ENCODE peak calls at places on chromosome 1, in nine cellular contexts. O, L, I, W, S, Y, T, V and C are unnamed samples.

GRCh38 chr1:8370046-8370881 is 52.4 kb downstream of the SLC45A1 start:
- DNase-seq in L (no peak), S (no peak), I (peak; percentile 33), V (peak; percentile 78), T (no peak), Y (no peak), O (no peak), W (no peak), C (peak; percentile 82)

GRCh38 chr1:34785875-34786470 is 5.0 kb downstream of the GJB3 start:
- DNase-seq in T (no peak), I (no peak), Y (no peak), L (no peak), V (no peak), S (no peak), W (no peak), O (no peak), C (peak; percentile 54)

GRCh38 chr1:37922767-37923550 is 23.9 kb downstream of the INPP5B start:
- DNase-seq in T (no peak), I (no peak), Y (no peak), O (peak; percentile 95), S (no peak), L (no peak), W (no peak), V (no peak), C (no peak)

GRCh38 chr1:41887365-41887764 is 31.4 kb downstream of the HIVEP3 start:
- DNase-seq in Y (no peak), O (no peak), L (no peak), W (no peak), T (no peak), I (no peak), V (no peak), S (no peak), C (no peak)

GRCh38 chr1:27192039-27192529 is 37.2 kb upstream of the SLC9A1 start:
- DNase-seq in O (peak; percentile 20), S (peak; percentile 90), T (no peak), I (no peak), V (no peak), L (peak; percentile 24), Y (peak; percentile 44), W (no peak), C (peak; percentile 72)

GRCh38 chr1:215146252-215146975 is 63.9 kb downstream of the KCNK2 start:
- DNase-seq in I (peak; percentile 64), V (peak; percentile 20), W (peak; percentile 35), T (peak; percentile 4), S (peak; percentile 82), Y (peak; percentile 19), O (peak; percentile 3), L (peak; percentile 70), C (no peak)

GRCh38 chr1:162631546-162632233 is 574 bp upstream of the DDR2 start:
- DNase-seq in O (peak; percentile 71), L (peak; percentile 84), T (peak; percentile 42), I (peak; percentile 77), S (no peak), W (no peak), Y (no peak), V (no peak), C (no peak)

GRCh38 chr1:233656032-233656620 is 42.2 kb downstream of the KCNK1 start:
- DNase-seq in T (no peak), O (peak; percentile 53), L (no peak), Y (peak; percentile 17), W (no peak), I (no peak), V (no peak), S (peak; percentile 52), C (no peak)

GRCh38 chr1:80375662-80376061 is 1369.1 kb upstream of the ADGRL4 start:
- DNase-seq in L (peak; percentile 75), W (no peak), S (peak; percentile 59), I (peak; percentile 89), Y (peak; percentile 7), O (no peak), V (peak; percentile 88), T (no peak), C (peak; percentile 49)

GRCh38 chr1:210250998-210251679 is 18.5 kb downstream of the SERTAD4 start:
- DNase-seq in S (peak; percentile 84), Y (peak; percentile 95), O (no peak), I (no peak), V (peak; percentile 39), W (peak; percentile 86), L (no peak), T (peak; percentile 93), C (peak; percentile 93)

GRCh38 chr1:116986531-116987255 is 14.9 kb upstream of the CD101 start:
- DNase-seq in W (peak; percentile 7), Y (no peak), L (no peak), S (no peak), T (no peak), V (no peak), I (no peak), O (peak; percentile 71), C (no peak)

GRCh38 chr1:164473544-164473943 is 85.4 kb upstream of the PBX1 start:
- DNase-seq in S (no peak), O (no peak), T (no peak), I (no peak), Y (peak; percentile 3), V (no peak), W (no peak), L (no peak), C (no peak)

DNA sequence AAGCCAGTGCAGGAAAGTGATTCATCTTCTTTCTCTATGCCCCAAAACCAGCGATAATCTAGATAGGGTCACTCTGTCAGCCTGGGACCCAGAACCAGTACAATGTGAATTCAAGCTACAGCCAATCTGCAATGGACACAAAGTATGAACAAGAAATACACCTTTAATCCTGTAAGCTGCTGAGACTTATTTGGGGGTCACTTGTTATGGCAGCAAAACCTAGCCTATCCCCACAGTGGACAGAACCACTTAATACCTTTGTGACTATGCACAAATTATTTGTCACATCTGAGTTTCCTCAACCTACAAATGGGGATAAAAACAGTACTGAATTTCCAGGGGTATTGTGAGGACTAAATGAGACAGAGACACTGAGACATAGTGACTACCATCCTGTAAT is 50.0 kb downstream of the TMCO4 start:
- DNase-seq in Y (no peak), T (no peak), S (no peak), I (no peak), V (no peak), W (no peak), O (no peak), L (no peak), C (peak; percentile 50)
- H3K36me3 ChIP-seq in Y (no peaks in the 10 kb centered on the region), T (no peaks in the 10 kb centered on the region), S (no peaks in the 10 kb centered on the region), I (peaks cover 25% of the 10 kb centered on the region), V (no peaks in the 10 kb centered on the region), W (no peaks in the 10 kb centered on the region), O (no peaks in the 10 kb centered on the region), L (peaks cover 3% of the 10 kb centered on the region), C (peaks cover 11% of the 10 kb centered on the region)

DNA sequence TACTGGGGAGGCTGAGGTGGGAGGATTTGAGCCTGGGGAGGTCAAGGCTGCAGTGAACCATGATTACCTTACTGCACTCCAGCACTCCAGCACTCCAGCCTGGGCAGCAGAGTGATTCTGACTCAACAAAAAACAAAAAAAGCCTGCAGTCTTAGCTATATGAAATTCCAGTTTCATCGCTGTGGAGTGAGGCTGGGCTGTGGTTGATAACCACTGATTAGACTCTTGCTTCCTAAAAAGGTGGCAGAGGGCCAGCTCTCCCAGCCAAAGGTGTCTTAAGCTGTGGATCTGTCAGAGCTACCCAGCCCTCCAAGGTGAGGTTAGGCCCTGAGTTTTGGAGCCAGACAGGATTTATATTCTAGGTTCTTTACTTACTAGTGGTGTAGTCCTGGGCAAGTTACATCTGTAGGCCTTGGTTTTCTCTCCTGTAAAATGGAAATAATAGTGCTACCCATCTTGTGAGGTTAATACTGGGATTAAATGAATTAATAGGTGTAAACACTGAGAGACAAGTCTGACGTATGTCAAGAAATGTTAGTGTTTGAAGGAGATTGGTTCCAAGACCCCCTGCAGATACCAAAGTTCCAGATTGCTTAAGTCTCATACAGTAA is 35.9 kb downstream of the TMCC2 start:
- DNase-seq in L (no peak), I (peak; percentile 51), S (no peak), W (no peak), V (peak; percentile 81), T (no peak), Y (peak; percentile 30), O (peak; percentile 83), C (peak; percentile 84)
- H4K20me1 ChIP-seq in L (no peaks in the 10 kb centered on the region), I (no peaks in the 10 kb centered on the region), S (no peaks in the 10 kb centered on the region), W (peaks cover 6% of the 10 kb centered on the region), V (peaks cover 3% of the 10 kb centered on the region), T (no peaks in the 10 kb centered on the region), Y (no peaks in the 10 kb centered on the region), O (no peaks in the 10 kb centered on the region), C (no peaks in the 10 kb centered on the region)

DNA sequence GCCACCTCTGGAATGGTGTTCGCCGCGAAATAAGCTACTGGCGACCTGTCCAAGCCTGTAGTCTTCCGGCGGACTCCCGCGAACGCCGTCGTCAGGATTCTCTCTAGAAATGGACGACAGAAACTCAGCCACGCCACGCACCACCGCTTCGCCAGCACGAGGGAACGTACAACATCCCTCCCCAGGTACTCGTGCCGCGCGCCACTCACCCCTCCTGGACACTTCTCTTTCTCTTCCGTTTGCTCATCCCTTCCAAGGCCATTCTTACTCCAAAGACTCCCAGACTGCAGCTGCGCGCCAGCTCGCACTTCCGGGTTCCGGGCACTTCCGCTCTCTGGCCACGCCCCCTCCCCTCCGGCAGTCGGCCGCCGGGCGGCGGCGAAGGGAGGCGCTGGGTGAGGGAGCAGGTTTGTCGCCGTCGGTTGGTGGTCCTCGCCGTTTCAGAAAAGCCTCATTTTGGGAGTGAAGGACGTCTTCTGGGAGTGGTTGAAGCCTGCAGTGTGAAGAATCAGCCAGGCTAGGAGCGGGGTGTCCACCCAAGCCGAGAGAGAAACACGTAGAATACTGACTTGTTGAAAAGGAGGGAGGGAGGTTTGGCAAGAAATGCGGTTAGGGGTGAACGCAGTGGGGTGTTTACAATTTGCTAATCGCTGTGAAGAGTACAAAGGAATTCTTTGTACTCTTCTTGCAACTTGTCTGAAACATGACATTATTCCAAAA is at the start of gene RBM34:
- DNase-seq in O (peak; percentile 97), L (peak; percentile 90), T (peak; percentile 93), S (peak; percentile 86), I (peak; percentile 88), V (peak; percentile 81), Y (peak; percentile 95), W (peak; percentile 96), C (peak; percentile 98)
- TF ChIP-seq CTCF in O (no peak), L (peak; percentile 28), T (peak; percentile 12), S (no peak), I (peak; percentile 28), V (no peak), Y (no peak), W (peak; percentile 24), C (no peak)

GRCh38 chr1:75791022-75791421 is 5.0 kb downstream of the RABGGTB start:
- DNase-seq in S (peak; percentile 63), W (no peak), Y (no peak), T (no peak), O (peak; percentile 11), V (peak; percentile 40), L (peak; percentile 45), I (peak; percentile 52), C (peak; percentile 66)
- H3K36me3 ChIP-seq in S (peaks cover 87% of the 10 kb centered on the region), W (peaks cover 36% of the 10 kb centered on the region), Y (peaks cover 80% of the 10 kb centered on the region), T (peaks cover 88% of the 10 kb centered on the region), O (peaks cover 94% of the 10 kb centered on the region), V (peaks cover 64% of the 10 kb centered on the region), L (peaks cover 8% of the 10 kb centered on the region), I (peaks cover 35% of the 10 kb centered on the region), C (peaks cover 82% of the 10 kb centered on the region)

DNA sequence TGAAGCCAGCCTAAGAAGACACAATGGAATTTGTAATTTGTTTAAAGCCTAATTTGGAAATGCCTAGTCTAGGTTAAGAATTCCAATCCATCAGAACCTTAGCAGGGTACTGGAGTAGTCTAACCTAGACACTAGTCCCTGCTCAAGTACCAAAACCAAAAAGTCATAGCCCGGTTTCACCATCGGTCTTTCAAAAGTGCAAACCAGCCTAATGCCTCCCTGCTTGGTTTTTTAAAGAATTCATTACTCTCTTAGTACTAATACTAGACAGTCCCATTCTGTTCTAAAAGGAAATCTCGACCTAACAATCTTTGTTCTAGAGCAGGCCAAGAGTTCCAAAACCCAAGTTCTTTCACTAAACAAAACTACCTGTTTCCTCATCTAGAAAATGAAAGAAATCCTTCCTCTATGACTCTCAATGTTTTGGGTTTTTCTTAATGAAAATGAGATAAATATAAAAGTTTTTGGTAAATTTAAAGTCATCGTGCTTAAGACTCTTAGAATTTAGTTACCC is 2.6 kb downstream of the PUM1 start:
- DNase-seq in W (no peak), V (no peak), O (no peak), T (no peak), Y (no peak), I (no peak), L (no peak), S (no peak), C (no peak)
- H4K20me1 ChIP-seq in W (peaks cover 65% of the 10 kb centered on the region), V (peaks cover 66% of the 10 kb centered on the region), O (peaks cover 57% of the 10 kb centered on the region), T (peaks cover 62% of the 10 kb centered on the region), Y (peaks cover 63% of the 10 kb centered on the region), I (peaks cover 65% of the 10 kb centered on the region), L (peaks cover 7% of the 10 kb centered on the region), S (peaks cover 57% of the 10 kb centered on the region), C (peaks cover 55% of the 10 kb centered on the region)